ENCODE peak calls at places on chromosomes 11 and 22, in six cellular contexts. I, Y, O, Q, U and R are unnamed samples.

GRCh38 chr11:8229299-8230177 is 34.1 kb downstream of the LMO1 start:
- DNase-seq in I (no peak), Y (peak; percentile 56), O (no peak), Q (no peak), U (no peak), R (no peak)

GRCh38 chr22:45226681-45227186 is 14.0 kb downstream of the KIAA0930 start:
- DNase-seq in I (no peak), Y (no peak), O (peak; percentile 92), Q (peak; percentile 92), U (no peak), R (peak; percentile 46)

GRCh38 chr11:123231263-123231662 is 36.2 kb upstream of the CLMP start:
- DNase-seq in I (no peak), Y (no peak), O (no peak), Q (no peak), U (no peak), R (no peak)

GRCh38 chr22:29043906-29044575 is 17.6 kb downstream of the C22orf31 start:
- DNase-seq in I (no peak), Y (no peak), O (no peak), Q (no peak), U (no peak), R (no peak)

GRCh38 chr11:118241191-118242098 is 10.7 kb downstream of the MPZL3 start:
- DNase-seq in I (no peak), Y (no peak), O (no peak), Q (peak; percentile 87), U (peak; percentile 68), R (peak; percentile 46)

GRCh38 chr11:111531687-111532364 is 8.7 kb upstream of the LAYN start:
- DNase-seq in I (no peak), Y (no peak), O (no peak), Q (peak; percentile 82), U (no peak), R (no peak)

GRCh38 chr11:121656333-121657090 is 203.7 kb upstream of the SORL1-AS1 start:
- DNase-seq in I (no peak), Y (no peak), O (no peak), Q (no peak), U (no peak), R (no peak)

GRCh38 chr11:11981364-11981763 is 27.1 kb downstream of the DKK3 start:
- DNase-seq in I (no peak), Y (no peak), O (peak; percentile 58), Q (no peak), U (no peak), R (no peak)

GRCh38 chr11:9396310-9396709 is 11.9 kb downstream of the IPO7 start:
- DNase-seq in I (no peak), Y (no peak), O (no peak), Q (no peak), U (no peak), R (no peak)

GRCh38 chr11:87144266-87144665 is 106.5 kb downstream of the TMEM135 start:
- DNase-seq in I (no peak), Y (no peak), O (no peak), Q (no peak), U (no peak), R (no peak)

GRCh38 chr22:23570681-23571080 is 9.4 kb downstream of the IGLL1 start:
- DNase-seq in I (no peak), Y (no peak), O (no peak), Q (no peak), U (no peak), R (no peak)

GRCh38 chr11:106398396-106399074 is 321.1 kb downstream of the AASDHPPT start:
- DNase-seq in I (peak; percentile 10), Y (no peak), O (no peak), Q (no peak), U (no peak), R (no peak)

GRCh38 chr11:38818720-38819119 is 2220.7 kb upstream of the RAG2 start:
- DNase-seq in I (no peak), Y (no peak), O (no peak), Q (no peak), U (no peak), R (no peak)

GRCh38 chr22:18974477-18975180 is 38.5 kb upstream of the PRODH start:
- DNase-seq in I (no peak), Y (no peak), O (no peak), Q (no peak), U (no peak), R (no peak)

GRCh38 chr11:11519184-11519583 is 102.6 kb downstream of the GALNT18 start:
- DNase-seq in I (no peak), Y (no peak), O (no peak), Q (no peak), U (no peak), R (no peak)

GRCh38 chr11:46273511-46274205 is 3.8 kb upstream of the CREB3L1 start:
- DNase-seq in I (no peak), Y (no peak), O (no peak), Q (no peak), U (peak; percentile 80), R (peak; percentile 51)

GRCh38 chr11:96098511-96099241 is 174.8 kb upstream of the MTMR2 start:
- DNase-seq in I (no peak), Y (no peak), O (no peak), Q (no peak), U (peak; percentile 43), R (peak; percentile 46)

GRCh38 chr11:94866231-94866827 is 98.2 kb downstream of the AMOTL1 start:
- DNase-seq in I (no peak), Y (no peak), O (no peak), Q (no peak), U (no peak), R (no peak)

GRCh38 chr22:35835267-35835997 is 117.8 kb downstream of the APOL5 start:
- DNase-seq in I (no peak), Y (no peak), O (no peak), Q (no peak), U (no peak), R (no peak)

GRCh38 chr11:86335131-86335768 is 33.2 kb downstream of the HIKESHI start:
- DNase-seq in I (no peak), Y (no peak), O (no peak), Q (no peak), U (no peak), R (no peak)

GRCh38 chr11:93521086-93521485 is 22.1 kb downstream of the SMCO4 start:
- DNase-seq in I (no peak), Y (no peak), O (no peak), Q (peak; percentile 24), U (no peak), R (peak; percentile 6)

GRCh38 chr11:2643746-2644145 is 56.0 kb downstream of the KCNQ1OT1 start:
- DNase-seq in I (no peak), Y (no peak), O (no peak), Q (no peak), U (no peak), R (no peak)

GRCh38 chr11:10436733-10437132 is 18.3 kb upstream of the AMPD3 start:
- DNase-seq in I (no peak), Y (no peak), O (no peak), Q (no peak), U (no peak), R (no peak)

GRCh38 chr22:23550049-23550650 is 29.9 kb downstream of the IGLL1 start:
- DNase-seq in I (no peak), Y (no peak), O (no peak), Q (no peak), U (no peak), R (no peak)

GRCh38 chr11:942853-943252 is 17.2 kb downstream of the AP2A2 start:
- DNase-seq in I (no peak), Y (no peak), O (no peak), Q (no peak), U (no peak), R (no peak)

GRCh38 chr22:32858121-32858703 is 56.7 kb downstream of the TIMP3 start:
- DNase-seq in I (no peak), Y (no peak), O (no peak), Q (no peak), U (no peak), R (no peak)

GRCh38 chr11:17063171-17064002 is 14.1 kb downstream of the RPS13 start:
- DNase-seq in I (peak; percentile 73), Y (peak; percentile 72), O (no peak), Q (peak; percentile 66), U (peak; percentile 74), R (peak; percentile 83)
- TF ChIP-seq CTCF in I (peak; percentile 75), Y (peak; percentile 81), O (no peak), Q (peak; percentile 82), U (peak; percentile 80), R (peak; percentile 81)

GRCh38 chr11:74681686-74682651 is 49.3 kb downstream of the CHRDL2 start:
- DNase-seq in I (no peak), Y (peak; percentile 63), O (peak; percentile 77), Q (no peak), U (no peak), R (no peak)

GRCh38 chr11:74682731-74683278 is 48.4 kb downstream of the CHRDL2 start:
- DNase-seq in I (no peak), Y (no peak), O (peak; percentile 59), Q (no peak), U (no peak), R (no peak)

GRCh38 chr11:74684661-74685060 is 46.6 kb downstream of the CHRDL2 start:
- DNase-seq in I (no peak), Y (no peak), O (peak; percentile 61), Q (no peak), U (no peak), R (no peak)

GRCh38 chr11:74683941-74684481 is 47.2 kb downstream of the CHRDL2 start:
- DNase-seq in I (no peak), Y (no peak), O (peak; percentile 77), Q (no peak), U (no peak), R (no peak)

DNA sequence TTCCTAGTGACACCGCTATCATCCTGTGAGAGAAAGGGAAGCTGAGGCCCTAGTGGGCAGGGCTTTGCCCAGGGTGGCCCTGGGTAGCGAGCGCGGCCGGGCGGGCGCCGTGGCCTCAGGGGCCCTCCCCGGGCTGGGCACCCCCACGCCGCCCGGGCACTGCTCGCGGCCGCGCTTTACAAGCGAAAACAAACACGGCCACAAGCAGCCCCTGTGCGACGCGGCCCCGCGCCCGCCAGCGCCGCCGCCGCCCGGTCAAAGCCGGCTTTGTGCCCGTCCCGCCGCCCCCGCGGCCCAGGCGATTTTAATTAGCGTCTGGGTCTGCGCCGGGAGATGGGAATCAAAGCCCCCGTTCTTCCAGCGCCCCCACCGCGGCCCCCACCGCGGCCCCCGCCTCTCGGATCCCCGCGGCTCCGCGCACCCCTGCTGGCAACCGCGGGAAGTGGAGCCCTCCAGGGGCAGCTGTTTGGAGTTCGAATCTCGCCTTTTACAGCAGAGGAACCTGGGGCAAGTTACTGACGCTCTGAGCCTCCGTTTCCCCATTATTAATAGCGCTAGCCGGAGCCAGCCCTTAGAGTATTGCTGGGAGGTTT is 47.9 kb downstream of the CHRDL2 start:
- DNase-seq in I (peak; percentile 54), Y (peak; percentile 46), O (peak; percentile 85), Q (no peak), U (no peak), R (peak; percentile 15)
- TF ChIP-seq CTCF in I (peak; percentile 39), Y (peak; percentile 57), O (no peak), Q (no peak), U (peak; percentile 29), R (no peak)

GRCh38 chr22:43637861-43638260 is 174.2 kb downstream of the EFCAB6 start:
- DNase-seq in I (no peak), Y (no peak), O (peak; percentile 50), Q (no peak), U (no peak), R (no peak)
- TF ChIP-seq CTCF in I (no peak), Y (no peak), O (no peak), Q (no peak), U (no peak), R (no peak)

DNA sequence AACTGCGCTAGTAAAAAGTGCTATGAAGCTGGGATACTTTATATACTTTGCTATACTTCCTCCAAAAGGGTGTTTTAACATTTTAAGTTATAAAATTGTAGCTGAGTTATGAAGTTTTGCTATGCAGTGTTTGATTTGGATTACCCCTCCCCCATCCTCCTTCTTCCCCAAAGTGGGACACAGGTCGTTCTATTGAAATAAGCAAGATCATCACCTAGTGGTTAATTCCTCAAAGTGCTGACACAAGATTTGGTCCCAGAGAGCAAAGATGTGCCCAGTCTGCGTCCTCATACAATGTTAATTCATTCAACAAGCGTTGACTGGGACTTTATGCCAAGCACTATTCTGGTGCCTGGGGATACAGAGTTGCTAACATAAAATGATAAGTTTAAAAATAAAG is 78.5 kb downstream of the SPON1 start:
- DNase-seq in I (no peak), Y (no peak), O (no peak), Q (no peak), U (peak; percentile 9), R (no peak)
- TF ChIP-seq CTCF in I (peak; percentile 28), Y (no peak), O (no peak), Q (no peak), U (no peak), R (peak; percentile 49)